ENCODE peak calls at places on chromosome 19, in nine cellular contexts. L is left cardiac atrium; B is neural crest cell; Z is stimulated activated CD8-positive, alpha-beta memory T cell treated with anti-CD3 and anti-CD28 coated beads, Interleukin-4, amount 100 ng/mL, for 1 hour; U is upper lobe of left lung; F is A172; V is body of pancreas; Q is stimulated activated CD4-positive, alpha-beta T cell treated with anti-CD3 and anti-CD28 coated beads, Interleukin-2, amount 100 ng/mL, for 24 hours; T is tibial artery. S is an unnamed sample.

GRCh38 chr19:53808710-53809125 is 15.4 kb downstream of the NLRP12 start:
- DNase-seq in L (no peak), B (no peak), Z (no peak), U (no peak), F (peak; percentile 80), V (no peak), Q (no peak), T (no peak), S (no peak)

GRCh38 chr19:52464798-52465470 is 11.6 kb downstream of the ZNF578 start:
- DNase-seq in L (no peak), B (peak; percentile 29), Z (no peak), U (no peak), F (peak; percentile 20), V (no peak), Q (no peak), T (no peak), S (no peak)

GRCh38 chr19:18058208-18059009 is 28.3 kb downstream of the IL12RB1 start:
- DNase-seq in L (peak; percentile 83), B (peak; percentile 85), Z (peak; percentile 62), U (peak; percentile 96), F (peak; percentile 55), V (peak; percentile 79), Q (peak; percentile 83), T (peak; percentile 88), S (no peak)

GRCh38 chr19:33399745-33400681 is 26.5 kb downstream of the CEBPG start:
- DNase-seq in L (peak; percentile 15), B (no peak), Z (no peak), U (peak; percentile 77), F (no peak), V (no peak), Q (no peak), T (peak; percentile 56), S (no peak)

GRCh38 chr19:7292950-7293794 is 1.0 kb downstream of the INSR start:
- DNase-seq in L (peak; percentile 61), B (peak; percentile 16), Z (no peak), U (peak; percentile 91), F (no peak), V (peak; percentile 58), Q (peak; percentile 26), T (peak; percentile 80), S (no peak)

GRCh38 chr19:29586401-29586800 is 19.7 kb upstream of the POP4 start:
- DNase-seq in L (no peak), B (no peak), Z (no peak), U (no peak), F (no peak), V (no peak), Q (no peak), T (no peak), S (no peak)

GRCh38 chr19:44776402-44777096 is 1.1 kb upstream of the CBLC start:
- DNase-seq in L (no peak), B (no peak), Z (no peak), U (peak; percentile 75), F (no peak), V (no peak), Q (no peak), T (no peak), S (no peak)

GRCh38 chr19:36125557-36125956 is 10.3 kb downstream of the TBCB start:
- DNase-seq in L (no peak), B (no peak), Z (no peak), U (no peak), F (no peak), V (no peak), Q (no peak), T (no peak), S (no peak)

GRCh38 chr19:14475251-14476073 is at the start of gene PTGER1:
- DNase-seq in L (no peak), B (no peak), Z (no peak), U (peak; percentile 88), F (peak; percentile 73), V (no peak), Q (peak; percentile 40), T (no peak), S (no peak)

GRCh38 chr19:18477042-18477760 is 39.3 kb upstream of the ISYNA1 start:
- DNase-seq in L (no peak), B (no peak), Z (no peak), U (no peak), F (no peak), V (no peak), Q (no peak), T (no peak), S (no peak)

GRCh38 chr19:55487884-55488687 is at the start of gene SSC5D:
- DNase-seq in L (peak; percentile 59), B (no peak), Z (no peak), U (no peak), F (no peak), V (no peak), Q (no peak), T (no peak), S (no peak)

GRCh38 chr19:31339405-31339804 is 9.8 kb downstream of the TSHZ3 start:
- DNase-seq in L (no peak), B (no peak), Z (no peak), U (no peak), F (no peak), V (no peak), Q (no peak), T (no peak), S (no peak)

GRCh38 chr19:15820646-15821045 is 5.2 kb upstream of the OR10H1 start:
- DNase-seq in L (no peak), B (no peak), Z (no peak), U (no peak), F (no peak), V (no peak), Q (no peak), T (no peak), S (no peak)

GRCh38 chr19:13579388-13580060 is 73.2 kb upstream of the CACNA1A start:
- DNase-seq in L (no peak), B (no peak), Z (no peak), U (no peak), F (no peak), V (no peak), Q (no peak), T (no peak), S (no peak)

GRCh38 chr19:19083413-19084178 is 19.8 kb downstream of the SLC25A42 start:
- DNase-seq in L (no peak), B (no peak), Z (no peak), U (no peak), F (no peak), V (no peak), Q (no peak), T (no peak), S (no peak)

GRCh38 chr19:45442927-45443461 is 19.3 kb upstream of the ERCC1 start:
- DNase-seq in L (peak; percentile 72), B (peak; percentile 24), Z (no peak), U (no peak), F (peak; percentile 68), V (peak; percentile 37), Q (peak; percentile 39), T (peak; percentile 80), S (no peak)

GRCh38 chr19:38265213-38265861 is 964 bp downstream of the SPINT2 start:
- DNase-seq in L (peak; percentile 42), B (no peak), Z (no peak), U (no peak), F (no peak), V (peak; percentile 47), Q (no peak), T (no peak), S (no peak)

S was measured in kidney epithelial cell.